ENCODE peak calls at places on chromosomes 13 and 19, in seven cellular contexts. X is C1 segment of cervical spinal cord; M is brain microvascular endothelial cell; A is ureter; U is ascending aorta; T is activated T-helper 9 cell treated with anti-CD3 and anti-CD28 coated beads, Interleukin-2, amount 50 U/mL, for 16 hours; Q is hypothalamus. F is an unnamed sample.

GRCh38 chr13:66128692-66129269 is 1101.4 kb downstream of the PCDH9 start:
- DNase-seq in T (no peak), Q (no peak), A (no peak), M (no peak), U (no peak), X (no peak), F (no peak)

GRCh38 chr19:13029893-13030292 is 34.6 kb downstream of the NFIX start:
- DNase-seq in A (no peak), U (no peak), T (no peak), Q (peak), M (no peak), X (peak), F (no peak)

GRCh38 chr19:3659746-3660112 is 33.1 kb upstream of the CACTIN start:
- DNase-seq in T (no peak), Q (no peak), U (no peak), X (no peak), A (no peak), M (no peak), F (no peak)

GRCh38 chr19:38358071-38358470 is 16.3 kb upstream of the PSMD8 start:
- DNase-seq in M (no peak), U (no peak), T (no peak), Q (no peak), A (no peak), X (no peak), F (no peak)

GRCh38 chr13:79525458-79525857 is 44.5 kb downstream of the NDFIP2 start:
- DNase-seq in A (no peak), X (no peak), T (no peak), U (no peak), Q (no peak), M (peak), F (no peak)

GRCh38 chr19:58304748-58305064 is 471 bp upstream of the ERVK3-1 start:
- DNase-seq in A (no peak), X (no peak), M (no peak), U (no peak), T (no peak), Q (no peak), F (no peak)

GRCh38 chr13:105587786-105588185 is 947.7 kb downstream of the EFNB2 start:
- DNase-seq in M (peak), T (no peak), X (no peak), A (no peak), Q (no peak), U (no peak), F (no peak)

GRCh38 chr13:44685641-44686040 is 109.5 kb upstream of the TSC22D1 start:
- DNase-seq in Q (no peak), M (no peak), X (no peak), T (no peak), A (no peak), U (no peak), F (no peak)

GRCh38 chr13:51534075-51534817 is 50.0 kb upstream of the WDFY2 start:
- DNase-seq in Q (no peak), A (no peak), X (peak), M (no peak), T (no peak), U (no peak), F (peak)

GRCh38 chr13:33186851-33187250 is 98.7 kb downstream of the STARD13 start:
- DNase-seq in Q (no peak), X (no peak), A (no peak), T (no peak), M (peak), U (no peak), F (no peak)

GRCh38 chr13:97401421-97401820 is 32.5 kb upstream of the RAP2A start:
- DNase-seq in X (no peak), U (no peak), T (no peak), Q (no peak), A (no peak), M (no peak), F (no peak)

GRCh38 chr13:99577934-99578917 is 77.0 kb downstream of the TM9SF2 start:
- DNase-seq in A (no peak), T (no peak), M (no peak), X (no peak), U (no peak), Q (no peak), F (no peak)

GRCh38 chr19:35868172-35868822 is at the start of gene APLP1:
- DNase-seq in M (peak), X (peak), A (peak), U (no peak), T (peak), Q (peak), F (peak)

GRCh38 chr13:48873598-48873997 is 102.1 kb upstream of the FNDC3A start:
- DNase-seq in A (no peak), Q (no peak), X (no peak), U (no peak), T (no peak), M (no peak), F (no peak)

GRCh38 chr19:40831502-40832430 is 18.5 kb downstream of the CYP2A6 start:
- DNase-seq in U (no peak), A (no peak), Q (no peak), M (peak), T (no peak), X (no peak), F (no peak)

GRCh38 chr19:41192574-41193419 is at the start of gene CYP2S1:
- DNase-seq in Q (no peak), X (no peak), U (no peak), T (no peak), M (no peak), A (no peak), F (no peak)

GRCh38 chr19:10320602-10321416 is 5.0 kb upstream of the FDX2 start:
- DNase-seq in U (no peak), A (no peak), Q (no peak), X (no peak), M (no peak), T (no peak), F (no peak)

GRCh38 chr19:48656840-48657474 is 11.0 kb upstream of the CA11 start:
- DNase-seq in M (peak), U (no peak), Q (no peak), A (no peak), X (no peak), T (no peak), F (no peak)

GRCh38 chr19:3304871-3305423 is 61.4 kb upstream of the NFIC start:
- DNase-seq in X (peak), A (peak), Q (no peak), T (peak), U (no peak), M (peak), F (peak)

GRCh38 chr13:97911311-97912138 is 42.0 kb upstream of the IPO5 start:
- DNase-seq in T (no peak), A (no peak), M (peak), X (no peak), Q (no peak), U (no peak), F (no peak)

GRCh38 chr13:58855283-58855682 is 1223.7 kb downstream of the PCDH17 start:
- DNase-seq in M (peak), X (no peak), A (no peak), T (no peak), Q (no peak), U (no peak), F (no peak)

GRCh38 chr19:610071-610800 is 20.6 kb downstream of the HCN2 start:
- DNase-seq in T (no peak), A (no peak), Q (no peak), U (no peak), X (no peak), M (no peak), F (no peak)

GRCh38 chr19:48698046-48698445 is 2.3 kb downstream of the FUT2 start:
- DNase-seq in T (no peak), M (peak), A (peak), X (no peak), U (no peak), Q (no peak), F (no peak)

GRCh38 chr13:88919970-88920628 is 1248.9 kb downstream of the SLITRK5 start:
- DNase-seq in A (no peak), T (no peak), Q (no peak), X (no peak), U (no peak), M (no peak), F (no peak)

GRCh38 chr13:95156208-95156607 is 145.0 kb downstream of the ABCC4 start:
- DNase-seq in M (peak), X (no peak), Q (no peak), A (no peak), U (no peak), T (no peak), F (no peak)

GRCh38 chr13:74118328-74118727 is 15.9 kb downstream of the KLF12 start:
- DNase-seq in U (no peak), X (no peak), Q (no peak), M (no peak), T (no peak), A (no peak), F (no peak)

GRCh38 chr19:19059018-19059836 is 4.6 kb upstream of the SLC25A42 start:
- DNase-seq in X (no peak), U (no peak), M (no peak), Q (no peak), A (no peak), T (no peak), F (no peak)

GRCh38 chr13:107721436-107721835 is 493.9 kb downstream of the LIG4 start:
- DNase-seq in Q (no peak), A (no peak), T (no peak), M (no peak), X (no peak), U (no peak), F (no peak)

GRCh38 chr19:13633109-13633508 is 126.8 kb upstream of the CACNA1A start:
- DNase-seq in A (no peak), X (no peak), M (peak), U (no peak), Q (no peak), T (no peak), F (no peak)

GRCh38 chr13:45119469-45119989 is 781 bp upstream of the GTF2F2 start:
- DNase-seq in T (peak), A (no peak), Q (no peak), U (no peak), M (peak), X (peak), F (peak)

GRCh38 chr13:45092668-45093067 is 27.6 kb upstream of the GTF2F2 start:
- DNase-seq in U (no peak), Q (no peak), X (no peak), M (no peak), T (no peak), A (no peak), F (no peak)

GRCh38 chr13:43428545-43429287 is 358.1 kb downstream of the ENOX1 start:
- DNase-seq in M (no peak), X (no peak), T (no peak), Q (no peak), U (no peak), A (no peak), F (no peak)

GRCh38 chr13:34833562-34834182 is 108.4 kb upstream of the NBEA start:
- DNase-seq in Q (no peak), T (no peak), A (no peak), U (no peak), M (peak), X (no peak), F (no peak)

GRCh38 chr19:13396256-13397080 is 109.8 kb downstream of the CACNA1A start:
- DNase-seq in A (no peak), Q (peak), T (no peak), M (peak), U (no peak), X (peak), F (no peak)

GRCh38 chr19:19777692-19778091 is 43.9 kb downstream of the ZNF506 start:
- DNase-seq in U (no peak), A (no peak), M (no peak), X (no peak), T (no peak), Q (no peak), F (no peak)

F was measured in stimulated activated naive CD4-positive, alpha-beta T cell treated with Interleukin-2 at 50 U/mL for 16 hours.